ENCODE peak calls at places on chromosome 7, in ten cellular contexts. Y, C, V, Q, A, B, F, L, M and J are unnamed samples.

GRCh38 chr7:80263321-80263720 is 128.7 kb downstream of the GNAI1 start:
- DNase-seq in A (no peak), B (no peak), M (no peak), Y (no peak), L (peak; percentile 14), Q (no peak), V (no peak), F (no peak), C (no peak), J (no peak)

GRCh38 chr7:139613971-139614411 is 90.5 kb downstream of the CLEC2L start:
- DNase-seq in C (no peak), Y (no peak), L (no peak), Q (no peak), B (no peak), F (no peak), A (no peak), M (no peak), V (no peak), J (no peak)

GRCh38 chr7:65840446-65840845 is 32.4 kb upstream of the VKORC1L1 start:
- DNase-seq in B (no peak), F (no peak), M (no peak), L (no peak), C (no peak), V (no peak), Y (peak; percentile 45), Q (no peak), A (no peak), J (no peak)

GRCh38 chr7:95335093-95335492 is 10.8 kb upstream of the PON1 start:
- DNase-seq in F (no peak), B (no peak), Q (no peak), V (peak; percentile 93), L (peak; percentile 76), C (no peak), M (no peak), Y (no peak), A (no peak), J (no peak)

GRCh38 chr7:158266817-158267736 is 320.5 kb downstream of the PTPRN2 start:
- DNase-seq in M (no peak), C (no peak), V (no peak), A (no peak), Y (no peak), F (no peak), L (no peak), Q (no peak), B (no peak), J (peak; percentile 30)

GRCh38 chr7:28955723-28956607 is 2.2 kb downstream of the TRIL start:
- DNase-seq in B (peak; percentile 81), V (peak; percentile 42), F (peak; percentile 87), Y (peak; percentile 86), L (no peak), M (peak; percentile 72), A (peak; percentile 80), C (peak; percentile 86), Q (peak; percentile 44), J (no peak)

GRCh38 chr7:26525413-26526287 is 234.0 kb downstream of the SNX10 start:
- DNase-seq in A (no peak), B (no peak), Q (no peak), V (no peak), F (no peak), Y (no peak), C (no peak), L (no peak), M (no peak), J (no peak)

GRCh38 chr7:101989101-101989500 is 171.7 kb downstream of the CUX1 start:
- DNase-seq in B (no peak), Y (no peak), L (no peak), F (no peak), A (no peak), M (no peak), V (no peak), C (no peak), Q (no peak), J (no peak)

GRCh38 chr7:120857558-120858298 is at the start of gene TSPAN12:
- DNase-seq in M (peak; percentile 39), A (peak; percentile 87), C (peak; percentile 91), L (peak; percentile 63), Q (peak; percentile 37), Y (peak; percentile 90), F (peak; percentile 88), V (peak; percentile 66), B (peak; percentile 86), J (peak; percentile 32)

GRCh38 chr7:69256634-69257081 is 341.6 kb upstream of the AUTS2 start:
- DNase-seq in Y (peak; percentile 22), L (no peak), V (peak; percentile 68), Q (peak; percentile 53), B (peak; percentile 52), F (peak; percentile 73), M (no peak), A (peak; percentile 27), C (no peak), J (peak; percentile 51)

GRCh38 chr7:55770778-55771177 is 91.8 kb downstream of the SEPTIN14 start:
- DNase-seq in M (no peak), A (no peak), Q (no peak), C (no peak), B (no peak), F (no peak), Y (peak; percentile 31), L (no peak), V (no peak), J (no peak)

GRCh38 chr7:95897557-95898183 is 125.3 kb downstream of the DYNC1I1 start:
- DNase-seq in B (no peak), M (no peak), Y (no peak), C (no peak), A (no peak), F (no peak), V (no peak), Q (no peak), L (no peak), J (no peak)

GRCh38 chr7:139915864-139916716 is 87.0 kb downstream of the TBXAS1 start:
- DNase-seq in Y (peak; percentile 36), V (peak; percentile 99), C (no peak), F (peak; percentile 79), B (no peak), Q (peak; percentile 24), L (peak; percentile 97), M (no peak), A (peak; percentile 26), J (peak; percentile 79)

GRCh38 chr7:137772748-137773147 is 74.0 kb downstream of the DGKI start:
- DNase-seq in B (no peak), L (peak; percentile 90), M (no peak), Q (no peak), C (no peak), F (no peak), Y (no peak), A (no peak), V (peak; percentile 94), J (no peak)

GRCh38 chr7:124723012-124723411 is 42.6 kb downstream of the GPR37 start:
- DNase-seq in Q (no peak), M (peak; percentile 16), A (no peak), B (no peak), F (no peak), L (peak; percentile 64), V (peak; percentile 62), C (no peak), Y (no peak), J (no peak)

GRCh38 chr7:112383671-112384417 is 66.4 kb upstream of the IFRD1 start:
- DNase-seq in M (no peak), V (peak; percentile 10), Y (peak; percentile 23), F (no peak), C (peak; percentile 32), B (no peak), A (no peak), L (no peak), Q (no peak), J (no peak)

GRCh38 chr7:99040104-99040958 is 103.6 kb downstream of the SMURF1 start:
- DNase-seq in Q (peak; percentile 75), F (peak; percentile 95), L (peak; percentile 84), M (peak; percentile 79), C (peak; percentile 93), V (peak; percentile 75), A (peak; percentile 85), Y (peak; percentile 77), B (peak; percentile 76), J (peak; percentile 46)
- H3K27ac ChIP-seq in Q (peak overlapping the region; percentile 69), F (peak overlapping the region; percentile 53), L (peak overlapping the region; percentile 67), M (no peak overlapping the region), C (peak overlapping the region; percentile 57), V (peak overlapping the region; percentile 64), A (peak overlapping the region; percentile 45), Y (no peak overlapping the region), B (peak overlapping the region; percentile 77), J (peak overlapping the region; percentile 79)

GRCh38 chr7:50632561-50633413 is 67.6 kb upstream of the DDC start:
- DNase-seq in Q (no peak), Y (no peak), V (peak; percentile 40), B (no peak), F (peak; percentile 77), M (peak; percentile 70), C (peak; percentile 44), A (peak; percentile 7), L (peak; percentile 61), J (no peak)
- TF ChIP-seq CTCF in Q (peak; percentile 82), Y (peak; percentile 83), V (peak; percentile 78), B (peak; percentile 70), F (peak; percentile 68), M (peak; percentile 90), C (peak; percentile 87), A (peak; percentile 68), L (peak; percentile 95), J (peak; percentile 47)

DNA sequence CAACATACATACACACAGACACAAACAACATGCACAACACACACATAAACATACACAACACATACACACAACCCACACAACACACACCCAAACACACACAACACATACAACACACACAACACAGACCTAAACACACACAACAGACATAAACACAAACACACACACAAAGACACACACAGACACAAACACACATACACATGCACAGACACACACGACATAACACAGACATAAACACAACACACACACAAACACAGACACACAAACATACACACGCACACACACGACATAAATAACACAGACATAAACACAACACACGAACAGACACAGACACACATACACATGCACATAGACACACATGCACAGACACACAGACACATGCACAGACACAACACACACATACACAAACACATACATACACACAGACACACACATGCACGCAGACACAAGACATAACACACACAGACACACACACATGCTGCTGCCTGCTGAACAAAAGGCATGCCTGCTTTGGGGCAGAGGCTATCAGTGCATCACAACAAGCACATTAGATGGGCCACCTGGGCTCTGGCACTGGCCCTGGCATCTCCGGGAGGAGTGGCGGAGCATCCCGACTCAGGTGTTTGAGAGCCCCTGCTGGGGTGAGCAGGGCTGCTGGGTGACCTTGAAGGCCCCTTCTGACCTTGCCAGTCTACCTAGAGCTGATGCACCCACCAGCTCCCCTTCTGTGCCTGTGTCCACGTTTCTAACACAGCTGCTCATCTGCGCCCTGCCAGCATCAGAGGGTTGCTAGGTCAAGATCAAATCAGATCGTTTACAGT is 5.3 kb downstream of the LRCH4 start:
- DNase-seq in A (no peak), Y (no peak), L (no peak), B (no peak), V (no peak), C (no peak), Q (no peak), F (peak; percentile 52), M (no peak), J (no peak)
- H3K36me3 ChIP-seq in A (peaks cover 42% of the 10 kb centered on the region), Y (peaks cover 52% of the 10 kb centered on the region), L (peaks cover 64% of the 10 kb centered on the region), B (peaks cover 66% of the 10 kb centered on the region), V (peaks cover 44% of the 10 kb centered on the region), C (peaks cover 28% of the 10 kb centered on the region), Q (peaks cover 65% of the 10 kb centered on the region), F (peaks cover 63% of the 10 kb centered on the region), M (peaks cover 30% of the 10 kb centered on the region), J (peaks cover 69% of the 10 kb centered on the region)

DNA sequence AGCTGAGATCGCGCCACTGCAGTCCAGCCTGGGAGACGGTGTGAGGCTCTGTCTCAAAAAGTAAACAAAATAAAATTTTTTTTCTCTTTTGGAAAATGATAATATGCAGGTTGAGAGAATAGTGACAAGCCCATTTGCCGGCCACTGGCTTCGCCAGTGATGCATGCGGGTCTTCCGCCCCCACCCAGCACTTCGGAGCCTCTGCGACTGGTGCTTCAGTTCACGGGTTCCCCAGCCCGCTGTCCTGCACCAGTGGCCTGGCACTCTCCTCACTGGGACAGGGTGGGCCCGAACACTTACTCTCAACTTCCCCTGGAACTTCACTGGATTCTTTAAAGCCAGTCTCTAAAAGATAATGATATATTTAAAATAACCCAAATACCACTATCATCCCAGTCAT is 2.7 kb downstream of the SUN1 start:
- DNase-seq in Y (no peak), L (no peak), F (no peak), C (no peak), M (no peak), Q (no peak), A (no peak), V (no peak), B (no peak), J (no peak)
- H3K27ac ChIP-seq in Y (no peak overlapping the region), L (no peak overlapping the region), F (no peak overlapping the region), C (peak overlapping the region; percentile 39), M (no peak overlapping the region), Q (peak overlapping the region; percentile 93), A (peak overlapping the region; percentile 83), V (no peak overlapping the region), B (peak overlapping the region; percentile 95), J (peak overlapping the region; percentile 89)